ENCODE peak calls at places on chromosomes 7 and 10, in six cellular contexts. S is transverse colon, G is A549, V is lower lobe of right lung, U is astrocyte, A is small intestine. Z is an unnamed sample. For H3K4me1 and H3K9me3, the result is how much of the 10 kb centered on the place peaks cover.

GRCh38 chr10:13794982-13795381 is 208.2 kb downstream of the PRPF18 start:
- DNase-seq in S (no peak), G (no peak), V (no peak), U (no peak), A (no peak), Z (no peak)

GRCh38 chr7:156456503-156457115 is 184.0 kb upstream of the RNF32 start:
- DNase-seq in S (peak), G (no peak), V (no peak), U (no peak), A (peak), Z (no peak)

GRCh38 chr10:63767512-63767911 is 246.3 kb downstream of the REEP3 start:
- DNase-seq in S (no peak), G (peak), V (no peak), U (no peak), A (peak), Z (no peak)

GRCh38 chr10:105585215-105585614 is 944.1 kb downstream of the SORCS3 start:
- DNase-seq in S (no peak), G (no peak), V (no peak), U (no peak), A (no peak), Z (no peak)

GRCh38 chr7:92177362-92177761 is 1.6 kb downstream of the LRRD1 start:
- DNase-seq in S (no peak), G (peak), V (no peak), U (peak), A (no peak), Z (no peak)

GRCh38 chr7:66452165-66452564 is 176.5 kb upstream of the KCTD7 start:
- DNase-seq in S (no peak), G (no peak), V (no peak), U (peak), A (no peak), Z (no peak)

GRCh38 chr10:78471326-78471722 is 437.7 kb downstream of the RPS24 start:
- DNase-seq in S (no peak), G (no peak), V (no peak), U (no peak), A (no peak), Z (no peak)

GRCh38 chr10:68870545-68871104 is 30.5 kb upstream of the DDX50 start:
- DNase-seq in S (no peak), G (no peak), V (no peak), U (peak), A (no peak), Z (no peak)

GRCh38 chr10:43250925-43251663 is 15.8 kb downstream of the RASGEF1A start:
- DNase-seq in S (no peak), G (no peak), V (no peak), U (no peak), A (no peak), Z (peak)

GRCh38 chr7:127822822-127823508 is 171.0 kb downstream of the SND1 start:
- DNase-seq in S (no peak), G (no peak), V (no peak), U (no peak), A (no peak), Z (no peak)

DNA sequence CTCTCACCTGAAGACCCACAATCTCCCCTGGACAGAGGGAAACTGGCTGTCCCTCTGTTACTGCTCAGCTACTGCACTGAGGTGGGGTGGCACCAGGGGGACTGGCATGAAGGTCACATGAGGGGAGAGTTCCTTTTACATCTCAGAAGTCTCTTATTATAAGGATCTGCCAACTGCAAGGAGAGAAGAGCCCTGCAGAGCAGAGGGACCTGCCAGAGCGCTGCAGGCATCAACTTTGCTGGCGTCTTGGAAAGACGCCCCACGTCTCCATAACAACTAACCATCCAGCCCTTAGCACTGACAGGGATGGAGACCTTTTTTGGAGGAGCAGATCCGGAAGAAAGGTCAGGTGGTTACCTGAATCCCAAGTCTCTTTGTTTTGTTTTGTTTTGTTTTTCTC is 218.6 kb downstream of the KCNMA1 start:
- DNase-seq in S (no peak), G (no peak), V (no peak), U (no peak), A (no peak), Z (no peak)
- H3K4me1 ChIP-seq in S (under half), G (under half), V (under half), U (under half), A (under half), Z (under half)

GRCh38 chr10:127872011-127872741 is 20.6 kb downstream of the CLRN3 start:
- DNase-seq in S (no peak), G (no peak), V (no peak), U (peak), A (no peak), Z (peak)
- H3K9me3 ChIP-seq in S (under half), G (under half), V (under half), U (under half), A (under half), Z (under half)

GRCh38 chr10:35271086-35271834 is 65.0 kb upstream of the CCNY start:
- DNase-seq in S (no peak), G (no peak), V (no peak), U (peak), A (no peak), Z (no peak)
- H3K4me1 ChIP-seq in S (under half), G (under half), V (under half), U (under half), A (under half), Z (under half)

GRCh38 chr7:49320083-49320482 is 395.7 kb downstream of the CDC14C start:
- DNase-seq in S (no peak), G (no peak), V (no peak), U (no peak), A (no peak), Z (no peak)
- H3K9me3 ChIP-seq in S (under half), G (under half), V (under half), U (under half), A (under half), Z (under half)

GRCh38 chr7:67671006-67671405 is 674.4 kb downstream of the TYW1 start:
- DNase-seq in S (no peak), G (no peak), V (no peak), U (no peak), A (no peak), Z (no peak)
- H3K4me1 ChIP-seq in S (under half), G (under half), V (under half), U (under half), A (under half), Z (under half)

Z was measured in kidney.